ENCODE peak calls at places on chromosomes 6 and 20, in four cellular contexts. R is prostate gland; O is CD4-positive, CD25-positive, alpha-beta regulatory T cell; C is heart left ventricle. L is an unnamed sample.

GRCh38 chr6:35388023-35388422 is 45.7 kb downstream of the PPARD start:
- DNase-seq in O (no peak), R (no peak), C (no peak), L (no peak)

GRCh38 chr6:44237021-44237812 is 9.7 kb upstream of the HSP90AB1 start:
- DNase-seq in R (peak; percentile 93), O (no peak), C (peak; percentile 96), L (peak; percentile 61)

GRCh38 chr6:150211700-150212615 is 69.1 kb downstream of the PPP1R14C start:
- DNase-seq in O (no peak), R (no peak), C (no peak), L (no peak)

GRCh38 chr20:12762725-12763124 is 246.0 kb upstream of the SPTLC3 start:
- DNase-seq in R (no peak), O (no peak), C (peak; percentile 29), L (no peak)

GRCh38 chr6:134821914-134822862 is 127.7 kb downstream of the ALDH8A1 start:
- DNase-seq in O (no peak), C (no peak), R (no peak), L (no peak)

GRCh38 chr6:45650527-45651135 is 272.9 kb upstream of the SUPT3H start:
- DNase-seq in O (no peak), R (no peak), C (no peak), L (no peak)

GRCh38 chr6:138569970-138570715 is 70.8 kb upstream of the NHSL1 start:
- DNase-seq in C (no peak), O (no peak), R (no peak), L (no peak)

GRCh38 chr6:47383360-47383759 is 73.7 kb upstream of the TNFRSF21 start:
- DNase-seq in C (no peak), O (no peak), R (no peak), L (no peak)

GRCh38 chr6:134315189-134315588 is 2.7 kb downstream of the SGK1 start:
- DNase-seq in C (no peak), O (no peak), R (no peak), L (no peak)

GRCh38 chr20:61581825-61582188 is 329.7 kb downstream of the CDH4 start:
- DNase-seq in C (peak; percentile 15), O (no peak), R (no peak), L (no peak)

GRCh38 chr20:4375881-4376280 is 345.8 kb upstream of the PRND start:
- DNase-seq in R (no peak), C (no peak), O (no peak), L (no peak)

GRCh38 chr6:74872754-74873446 is 333.0 kb downstream of the COL12A1 start:
- DNase-seq in R (no peak), O (no peak), C (no peak), L (no peak)

DNA sequence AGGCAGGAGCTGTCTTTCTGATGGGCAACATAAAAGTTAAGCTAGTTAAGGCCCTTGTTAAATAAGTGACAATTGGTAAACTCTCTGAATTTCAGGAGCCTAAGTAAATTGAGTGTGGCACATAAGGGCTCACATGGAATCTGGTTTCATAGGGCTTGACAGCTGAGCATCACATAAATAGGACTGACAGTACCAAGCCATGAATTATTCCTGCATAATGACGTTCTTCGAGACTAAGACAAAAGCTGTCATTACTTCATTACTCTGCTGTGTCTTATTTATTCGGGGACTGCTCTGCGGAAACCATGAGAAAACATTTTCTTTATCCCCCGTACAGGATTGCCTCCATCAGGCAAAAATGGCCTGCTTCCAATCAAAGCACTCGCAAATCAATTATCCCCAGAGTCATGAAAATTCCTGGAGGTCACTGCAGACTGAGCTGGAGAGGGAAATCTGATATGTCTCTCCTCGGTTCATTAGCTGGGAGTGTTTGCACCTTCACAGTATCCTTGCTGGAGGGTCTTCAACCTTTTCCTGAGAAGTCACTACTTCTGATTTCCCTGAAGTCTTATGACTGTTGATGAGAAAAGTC is 311.4 kb downstream of the CDH26 start:
- DNase-seq in O (no peak), C (no peak), R (no peak), L (no peak)
- H3K27ac ChIP-seq in O (no peak overlapping the region), C (no peak overlapping the region), R (no peak overlapping the region), L (no peak overlapping the region)

DNA sequence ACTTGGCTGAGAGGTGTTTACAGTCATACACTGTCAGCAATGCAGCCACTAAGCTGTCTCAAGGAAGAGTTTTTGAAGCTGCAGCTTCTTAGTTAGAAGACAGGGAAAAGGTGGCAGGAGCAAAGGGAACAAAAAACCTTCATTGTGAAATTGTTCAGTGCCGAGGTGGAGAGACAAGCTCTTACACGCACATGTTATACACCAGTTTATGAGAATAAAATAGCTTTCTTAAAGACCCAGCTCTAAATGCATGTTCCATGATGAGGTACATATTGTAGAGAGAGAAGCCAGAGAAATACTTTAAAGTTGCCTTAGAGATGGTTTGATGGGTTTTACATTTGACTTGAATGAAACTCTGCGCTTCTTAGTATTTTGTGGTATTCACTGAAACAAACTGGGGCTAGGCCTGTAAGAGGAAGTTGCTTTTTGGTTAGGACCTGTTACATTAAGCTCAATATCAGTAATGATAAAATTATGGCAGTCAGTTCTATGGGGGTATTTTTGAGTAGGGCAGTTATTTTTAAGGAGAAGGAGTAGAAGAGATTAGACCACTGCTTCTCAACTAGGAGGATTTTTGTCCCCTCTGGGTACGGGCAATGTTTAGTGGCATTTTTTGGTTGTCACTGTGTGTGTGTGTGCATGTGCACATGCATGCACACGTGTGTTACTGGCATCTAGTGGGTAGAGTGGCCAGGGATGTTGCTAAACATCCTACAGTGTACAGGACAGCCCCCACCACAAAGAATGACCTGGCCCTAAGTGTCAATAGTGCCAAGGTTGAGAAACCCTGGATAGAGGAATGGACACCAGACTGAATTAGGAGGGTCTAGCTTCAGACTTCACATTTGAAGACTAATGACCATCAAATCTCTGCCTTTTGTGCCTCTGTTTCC is 9.8 kb downstream of the NEDD9 start:
- DNase-seq in R (no peak), C (no peak), O (no peak), L (no peak)
- H3K4me1 ChIP-seq in R (peaks cover 19% of the 10 kb centered on the region), C (peaks cover 97% of the 10 kb centered on the region), O (peaks cover 43% of the 10 kb centered on the region), L (peaks cover 13% of the 10 kb centered on the region)

DNA sequence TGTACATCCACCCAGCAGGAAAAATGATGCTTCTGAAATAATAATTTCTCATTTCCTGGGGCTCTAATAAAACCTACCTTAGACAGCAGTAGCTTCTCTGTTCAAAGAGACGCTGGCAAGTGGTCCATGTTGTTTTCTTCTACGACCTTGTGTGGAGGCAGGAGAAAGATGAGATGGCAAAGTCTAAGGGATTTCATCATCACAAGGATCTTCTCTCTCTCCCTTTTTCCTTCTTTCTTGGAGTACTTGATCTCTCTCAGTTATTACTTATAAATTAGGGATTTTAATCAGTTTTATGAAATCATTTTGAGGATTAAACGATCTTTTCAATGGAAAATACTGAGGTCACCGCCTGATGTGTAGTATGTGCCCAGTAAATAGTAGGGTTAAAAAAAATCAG is 147.5 kb downstream of the BMP7 start:
- DNase-seq in C (no peak), R (no peak), O (no peak), L (no peak)
- H3K27me3 ChIP-seq in C (no peaks in the 10 kb centered on the region), R (no peaks in the 10 kb centered on the region), O (no peaks in the 10 kb centered on the region), L (no peaks in the 10 kb centered on the region)

GRCh38 chr6:904994-905393 is 212.1 kb upstream of the EXOC2 start:
- DNase-seq in R (no peak), O (no peak), C (no peak), L (no peak)

GRCh38 chr6:903746-904145 is 210.8 kb upstream of the EXOC2 start:
- DNase-seq in O (no peak), R (no peak), C (no peak), L (no peak)

GRCh38 chr6:906920-907319 is 214.0 kb upstream of the EXOC2 start:
- DNase-seq in O (no peak), R (no peak), C (no peak), L (no peak)

GRCh38 chr6:905541-905940 is 212.6 kb upstream of the EXOC2 start:
- DNase-seq in R (no peak), O (no peak), C (no peak), L (no peak)

GRCh38 chr6:907928-908327 is 215.0 kb upstream of the EXOC2 start:
- DNase-seq in C (no peak), O (no peak), R (no peak), L (no peak)
- H3K27ac ChIP-seq in C (no peak overlapping the region), O (no peak overlapping the region), R (no peak overlapping the region), L (no peak overlapping the region)

GRCh38 chr6:29953001-29953436 is 10.7 kb downstream of the HLA-A start:
- DNase-seq in R (no peak), C (peak; percentile 71), O (no peak), L (no peak)

GRCh38 chr6:29949934-29950333 is 7.6 kb downstream of the HLA-A start:
- DNase-seq in R (no peak), C (no peak), O (no peak), L (no peak)

GRCh38 chr6:29953706-29954105 is 11.4 kb downstream of the HLA-A start:
- DNase-seq in R (no peak), O (no peak), C (no peak), L (no peak)

GRCh38 chr6:29954272-29954671 is 11.9 kb downstream of the HLA-A start:
- DNase-seq in C (no peak), O (no peak), R (no peak), L (no peak)

GRCh38 chr6:29951882-29952281 is 9.6 kb downstream of the HLA-A start:
- DNase-seq in O (no peak), C (no peak), R (no peak), L (no peak)
- H3K4me1 ChIP-seq in O (peaks cover 13% of the 10 kb centered on the region), C (no peaks in the 10 kb centered on the region), R (no peaks in the 10 kb centered on the region), L (peaks cover 8% of the 10 kb centered on the region)